ENCODE peak calls at places on chromosomes 4 and X, in nine cellular contexts. I is esophagus squamous epithelium, Y is lower leg skin, F is uterus, W is SK-N-SH, V is retinal pigment epithelial cell, H is OCI-LY7, N is A549, Q is right lobe of liver. R is an unnamed sample.

GRCh38 chrX:150934453-150934852 is 36.0 kb upstream of the CD99L2 start:
- DNase-seq in N (peak), Q (no peak), H (no peak), Y (no peak), W (no peak), V (peak), F (peak), I (no peak), R (no peak)

GRCh38 chr4:113899260-113900177 is 79.9 kb downstream of the ARSJ start:
- DNase-seq in I (no peak), Y (no peak), W (no peak), F (no peak), V (no peak), H (peak), Q (no peak), N (no peak), R (peak)

GRCh38 chr4:88456757-88457306 is at the start of gene HERC5:
- DNase-seq in Q (peak), V (peak), H (peak), F (peak), Y (peak), N (peak), I (peak), W (peak), R (peak)

GRCh38 chrX:72169008-72169728 is 12.4 kb upstream of the PIN4 start:
- DNase-seq in Q (no peak), I (no peak), N (no peak), V (no peak), W (no peak), H (no peak), Y (no peak), F (no peak), R (no peak)

GRCh38 chr4:3465698-3466671 is 2.9 kb downstream of the DOK7 start:
- DNase-seq in Q (peak), N (no peak), V (no peak), F (no peak), Y (no peak), I (no peak), H (no peak), W (no peak), R (no peak)

GRCh38 chr4:30380404-30380998 is 339.7 kb upstream of the PCDH7 start:
- DNase-seq in F (no peak), H (peak), V (peak), W (peak), Y (no peak), I (no peak), N (peak), Q (no peak), R (peak)

GRCh38 chr4:165931741-165932140 is 58.7 kb downstream of the TLL1 start:
- DNase-seq in N (no peak), Y (no peak), W (no peak), I (no peak), F (no peak), V (no peak), Q (no peak), H (no peak), R (peak)

GRCh38 chrX:129318375-129318774 is 204.9 kb downstream of the SMARCA1 start:
- DNase-seq in H (peak), Y (no peak), Q (no peak), N (peak), I (no peak), V (no peak), F (no peak), W (peak), R (no peak)

GRCh38 chr4:24256547-24256946 is 327.8 kb downstream of the DHX15 start:
- DNase-seq in W (no peak), V (no peak), H (no peak), Y (no peak), F (no peak), Q (no peak), N (no peak), I (no peak), R (no peak)

GRCh38 chr4:173403051-173403450 is 4.1 kb upstream of the SCRG1 start:
- DNase-seq in V (no peak), Y (no peak), I (no peak), N (peak), H (no peak), W (no peak), F (no peak), Q (no peak), R (no peak)

GRCh38 chr4:52651993-52652672 is 7.0 kb downstream of the USP46 start:
- DNase-seq in Y (no peak), N (no peak), I (no peak), Q (no peak), V (no peak), W (no peak), H (no peak), F (no peak), R (no peak)

GRCh38 chrX:55489315-55490009 is at the start of gene USP51:
- DNase-seq in Q (peak), Y (peak), W (peak), I (no peak), H (peak), N (peak), V (no peak), F (peak), R (no peak)

GRCh38 chrX:118345401-118346257 is at the start of gene WDR44:
- DNase-seq in I (peak), H (peak), W (peak), F (peak), Y (peak), N (peak), Q (peak), V (peak), R (peak)

GRCh38 chrX:17160971-17161370 is 214.0 kb upstream of the NHS start:
- DNase-seq in V (no peak), H (no peak), F (no peak), Q (no peak), Y (no peak), W (peak), I (no peak), N (peak), R (no peak)

GRCh38 chr4:90025248-90025647 is 101.9 kb upstream of the CCSER1 start:
- DNase-seq in N (peak), H (no peak), V (no peak), I (no peak), W (no peak), Q (no peak), Y (no peak), F (no peak), R (no peak)

GRCh38 chrX:30822068-30822671 is 66.9 kb downstream of the TAB3 start:
- DNase-seq in Y (no peak), N (no peak), W (no peak), H (peak), F (no peak), V (no peak), I (no peak), Q (no peak), R (peak)

GRCh38 chr4:41363384-41363981 is 106.8 kb downstream of the UCHL1 start:
- DNase-seq in F (peak), N (peak), V (peak), Q (no peak), Y (no peak), W (no peak), I (no peak), H (no peak), R (no peak)

GRCh38 chrX:75746891-75747639 is 38.0 kb downstream of the MAGEE2 start:
- DNase-seq in F (no peak), W (peak), H (peak), V (no peak), N (peak), Q (no peak), I (no peak), Y (no peak), R (no peak)

GRCh38 chr4:147299205-147299604 is 181.7 kb upstream of the EDNRA start:
- DNase-seq in W (no peak), F (no peak), I (no peak), N (peak), Q (no peak), H (no peak), Y (no peak), V (no peak), R (no peak)

GRCh38 chr4:154927126-154927525 is 146.1 kb downstream of the RBM46 start:
- DNase-seq in F (no peak), H (no peak), Q (no peak), V (no peak), W (no peak), N (no peak), Y (no peak), I (no peak), R (no peak)

GRCh38 chr4:154928640-154929257 is 147.7 kb downstream of the RBM46 start:
- DNase-seq in Y (no peak), H (no peak), I (no peak), Q (no peak), N (peak), F (no peak), W (peak), V (no peak), R (no peak)
- TF ChIP-seq CTCF in Y (no peak), H (peak), I (no peak), Q (peak), N (peak), F (no peak), W (peak), V (peak), R (no peak)

GRCh38 chr4:100492129-100492528 is 25.7 kb downstream of the EMCN start:
- DNase-seq in Y (no peak), W (no peak), I (no peak), N (no peak), H (no peak), Q (no peak), V (no peak), F (no peak), R (no peak)

GRCh38 chr4:100493756-100494155 is 24.1 kb downstream of the EMCN start:
- DNase-seq in Y (no peak), I (no peak), Q (no peak), N (no peak), W (no peak), V (peak), F (no peak), H (no peak), R (no peak)

GRCh38 chr4:100495074-100495473 is 22.7 kb downstream of the EMCN start:
- DNase-seq in Y (no peak), V (no peak), I (no peak), W (no peak), H (no peak), F (no peak), N (no peak), Q (no peak), R (no peak)

GRCh38 chr4:100497729-100498250 is 20.0 kb downstream of the EMCN start:
- DNase-seq in N (no peak), I (no peak), Q (no peak), W (no peak), V (no peak), F (no peak), H (no peak), Y (no peak), R (no peak)

DNA sequence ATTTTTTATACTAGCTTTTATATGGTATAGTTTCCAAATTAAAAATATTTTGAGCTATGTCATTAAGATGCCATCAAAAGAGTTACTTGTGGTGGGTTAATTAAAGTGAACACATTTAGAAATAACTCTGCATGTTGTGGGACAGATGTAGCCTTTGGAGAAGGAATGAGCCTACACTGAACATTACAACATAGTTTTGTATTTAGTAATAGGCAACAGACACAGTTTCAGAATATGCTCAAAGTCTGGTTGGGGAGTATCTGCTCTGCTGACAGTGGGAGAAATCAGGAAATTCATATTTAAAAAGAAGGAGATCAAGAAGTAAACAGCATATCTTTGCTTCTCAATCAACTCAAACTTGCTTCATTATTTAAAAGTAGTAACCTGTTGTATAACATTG is 23.7 kb downstream of the EMCN start:
- DNase-seq in V (no peak), H (no peak), N (no peak), Q (no peak), I (no peak), Y (no peak), W (no peak), F (no peak), R (no peak)
- H3K4me3 ChIP-seq in V (no peak), H (no peak), N (no peak), Q (no peak), I (no peak), Y (no peak), W (no peak), F (no peak), R (no peak)

GRCh38 chr4:136992032-136992431 is 540.3 kb downstream of the PCDH18 start:
- DNase-seq in Y (no peak), H (no peak), V (no peak), N (no peak), Q (no peak), I (no peak), F (no peak), W (no peak), R (no peak)
- TF ChIP-seq CTCF in Y (no peak), H (no peak), V (no peak), N (no peak), Q (no peak), I (no peak), F (no peak), W (no peak), R (no peak)

GRCh38 chrX:39165185-39165584 is 363.9 kb downstream of the MID1IP1 start:
- DNase-seq in Q (no peak), Y (no peak), N (no peak), W (no peak), V (no peak), F (no peak), H (no peak), I (no peak), R (no peak)

GRCh38 chrX:39164212-39164611 is 363.0 kb downstream of the MID1IP1 start:
- DNase-seq in F (no peak), V (no peak), H (no peak), W (no peak), I (no peak), N (no peak), Q (no peak), Y (peak), R (no peak)

GRCh38 chrX:39163585-39163984 is 362.3 kb downstream of the MID1IP1 start:
- DNase-seq in W (no peak), Y (peak), N (no peak), V (no peak), F (no peak), Q (no peak), I (no peak), H (no peak), R (no peak)

GRCh38 chrX:39161856-39162255 is 360.6 kb downstream of the MID1IP1 start:
- DNase-seq in N (no peak), V (no peak), Y (no peak), Q (no peak), F (no peak), I (no peak), W (no peak), H (no peak), R (no peak)

DNA sequence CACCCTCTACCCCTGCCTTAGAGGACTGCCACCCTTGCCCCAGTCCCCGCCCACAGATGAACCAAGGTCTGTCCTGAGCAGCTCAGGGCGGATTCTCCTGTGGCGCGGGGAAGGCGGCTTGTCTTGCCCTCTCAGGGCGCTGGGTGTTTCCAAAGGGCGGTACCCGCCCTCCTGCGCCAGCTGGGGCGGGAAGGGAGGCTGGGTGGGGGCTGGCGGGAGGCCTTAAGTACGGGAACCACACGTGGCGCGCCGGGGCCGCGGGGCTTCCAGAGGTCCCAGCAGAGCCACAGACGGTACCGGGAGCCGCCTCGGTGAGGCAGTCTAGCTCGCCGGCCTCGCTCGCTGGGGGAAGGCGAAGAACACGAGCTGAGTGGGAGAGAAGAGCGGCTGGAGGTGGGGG is 361.1 kb downstream of the MID1IP1 start:
- DNase-seq in Y (peak), V (no peak), Q (no peak), H (no peak), N (no peak), F (no peak), I (no peak), W (no peak), R (no peak)
- H3K4me3 ChIP-seq in Y (no peak), V (no peak), Q (no peak), H (no peak), N (no peak), F (no peak), I (no peak), W (no peak), R (no peak)

GRCh38 chrX:79270401-79270800 is 96.7 kb downstream of the ITM2A start:
- DNase-seq in F (peak), H (peak), Y (no peak), Q (no peak), W (no peak), I (no peak), V (no peak), N (peak), R (peak)
- TF ChIP-seq CTCF in F (no peak), H (peak), Y (no peak), Q (no peak), W (no peak), I (no peak), V (no peak), N (no peak), R (peak)

GRCh38 chr4:66927937-66928336 is 617.4 kb downstream of the CENPC start:
- DNase-seq in F (no peak), V (peak), Q (no peak), Y (no peak), N (no peak), I (no peak), H (no peak), W (no peak), R (no peak)

GRCh38 chr4:66929748-66930147 is 615.6 kb downstream of the CENPC start:
- DNase-seq in H (no peak), Q (no peak), V (no peak), Y (no peak), N (no peak), I (no peak), W (no peak), F (no peak), R (no peak)

GRCh38 chr4:66923081-66923865 is 622.0 kb downstream of the CENPC start:
- DNase-seq in N (no peak), Y (no peak), F (no peak), I (no peak), Q (no peak), V (no peak), W (no peak), H (no peak), R (no peak)

GRCh38 chr4:66930216-66930615 is 615.1 kb downstream of the CENPC start:
- DNase-seq in V (no peak), W (no peak), N (no peak), I (no peak), Y (no peak), H (no peak), Q (no peak), F (no peak), R (no peak)

DNA sequence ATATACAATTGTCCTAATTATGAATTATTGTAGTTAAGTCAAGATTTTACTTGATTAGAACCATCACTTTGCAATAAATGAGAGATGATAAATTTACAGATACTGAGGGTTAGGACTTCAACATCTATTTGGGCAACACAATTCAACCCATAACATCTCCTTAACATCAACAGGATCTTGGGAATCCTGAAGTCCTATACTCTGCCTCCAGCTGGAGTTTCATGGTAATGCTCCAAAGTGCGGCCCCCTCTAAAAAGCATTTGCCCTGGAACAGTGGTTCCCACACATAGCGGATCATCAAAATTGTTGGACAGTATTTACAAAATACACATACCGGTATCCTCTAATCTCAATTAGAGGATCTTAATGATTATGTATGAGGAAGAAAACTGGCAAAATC is 618.6 kb downstream of the CENPC start:
- DNase-seq in V (no peak), I (no peak), W (no peak), F (no peak), H (no peak), Q (no peak), N (no peak), Y (no peak), R (no peak)
- H3K4me3 ChIP-seq in V (no peak), I (no peak), W (no peak), F (no peak), H (no peak), Q (no peak), N (no peak), Y (no peak), R (no peak)

DNA sequence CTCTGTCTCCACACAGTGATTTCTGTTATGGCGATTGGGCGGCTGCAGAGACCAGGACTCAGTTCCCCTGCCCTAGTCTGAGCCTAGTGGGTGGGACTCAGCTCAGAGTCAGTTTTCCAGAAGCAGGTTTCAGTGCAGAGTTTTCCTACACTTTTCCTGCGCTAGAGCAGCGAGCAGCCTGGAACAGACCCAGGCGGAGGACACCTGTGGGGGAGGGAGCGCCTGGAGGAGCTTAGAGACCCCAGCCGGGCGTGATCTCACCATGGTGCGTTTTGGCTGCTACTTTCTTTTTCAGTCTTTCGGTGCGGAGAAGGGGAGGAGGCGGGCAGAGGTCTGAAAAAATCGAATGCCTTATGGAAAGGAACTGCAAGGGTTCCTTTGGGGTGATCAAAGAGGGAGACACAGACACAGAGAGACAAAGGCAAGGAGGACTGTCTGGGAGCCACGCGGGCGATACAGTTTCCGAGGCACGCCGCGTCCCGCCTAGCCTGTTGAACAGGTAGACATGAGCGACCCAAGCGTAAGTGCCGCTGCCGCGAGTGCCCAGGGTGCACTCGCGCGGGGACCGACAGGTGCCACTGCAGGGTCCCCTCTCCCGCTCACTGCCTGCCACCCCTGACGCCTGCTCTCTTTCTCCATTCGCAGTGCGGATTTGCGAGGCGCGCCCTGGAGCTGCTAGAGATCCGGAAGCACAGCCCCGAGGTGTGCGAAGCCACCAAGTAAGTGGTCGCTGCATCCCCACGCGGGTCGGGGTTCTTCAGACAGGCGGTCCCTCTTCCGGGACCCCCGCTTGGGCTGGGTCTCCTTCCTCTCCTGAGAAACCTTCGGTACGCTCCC is at the start of gene GUCY1A1:
- DNase-seq in H (no peak), Q (peak), I (no peak), V (no peak), N (no peak), Y (peak), W (peak), F (peak), R (no peak)
- TF ChIP-seq CTCF in H (no peak), Q (no peak), I (no peak), V (no peak), N (no peak), Y (no peak), W (no peak), F (no peak), R (no peak)

GRCh38 chr4:55458164-55458563 is 62.4 kb downstream of the TMEM165 start:
- DNase-seq in N (no peak), H (no peak), V (no peak), W (no peak), F (no peak), Y (no peak), I (no peak), Q (no peak), R (no peak)

DNA sequence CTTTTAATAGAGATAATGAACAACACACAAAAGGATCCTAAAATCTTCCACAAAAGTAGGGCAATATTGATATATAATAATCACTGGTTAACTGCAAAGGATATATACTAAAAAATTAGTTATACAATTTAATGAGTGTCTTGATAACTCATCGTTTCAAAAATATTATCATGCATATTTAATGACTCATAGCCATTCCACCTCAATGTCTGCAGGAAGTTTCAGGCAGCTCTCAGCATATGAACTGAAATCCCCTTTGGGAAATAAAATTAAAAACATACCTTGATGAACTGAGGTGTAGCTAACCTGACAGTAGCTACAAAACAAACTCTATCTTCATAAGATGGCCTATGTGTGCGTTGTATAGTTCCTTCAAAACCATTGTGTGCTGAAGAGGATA is 62.9 kb downstream of the TMEM165 start:
- DNase-seq in Y (no peak), F (no peak), V (no peak), I (no peak), N (no peak), Q (no peak), H (no peak), W (no peak), R (no peak)
- H3K4me3 ChIP-seq in Y (no peak), F (no peak), V (no peak), I (no peak), N (no peak), Q (no peak), H (no peak), W (no peak), R (no peak)

GRCh38 chr4:39435875-39436563 is 22.7 kb downstream of the RPL9 start:
- DNase-seq in H (no peak), I (no peak), W (no peak), V (no peak), Q (no peak), N (no peak), Y (no peak), F (no peak), R (no peak)
- TF ChIP-seq CTCF in H (peak), I (no peak), W (peak), V (peak), Q (peak), N (peak), Y (no peak), F (no peak), R (no peak)

R was measured in GM12864.